ENCODE peak calls at places on chromosomes 1 and 21, in eight cellular contexts. M is endothelial cell, R is ovary, W is glutamatergic neuron, K is lower leg skin, I is fibroblast of lung, P is gastrocnemius medialis, H is epithelial cell of proximal tubule. X is an unnamed sample.

GRCh38 chr1:214039394-214040018 is 51.7 kb downstream of the PROX1 start:
- DNase-seq in M (no peak), R (no peak), W (no peak), K (no peak), I (no peak), P (no peak), H (no peak), X (no peak)

GRCh38 chr1:179369751-179370341 is 4.1 kb downstream of the AXDND1 start:
- DNase-seq in M (peak; percentile 37), R (no peak), W (no peak), K (peak; percentile 42), I (peak; percentile 86), P (no peak), H (no peak), X (no peak)

GRCh38 chr21:41926068-41926806 is 27.6 kb downstream of the C2CD2 start:
- DNase-seq in M (no peak), R (no peak), W (no peak), K (no peak), I (peak; percentile 78), P (no peak), H (peak; percentile 41), X (no peak)

GRCh38 chr1:68954841-68955240 is 458.0 kb upstream of the DEPDC1 start:
- DNase-seq in M (no peak), R (no peak), W (no peak), K (no peak), I (no peak), P (no peak), H (no peak), X (no peak)

GRCh38 chr1:100240013-100240412 is 9.6 kb downstream of the DBT start:
- DNase-seq in M (no peak), R (no peak), W (no peak), K (no peak), I (peak; percentile 34), P (no peak), H (no peak), X (no peak)

GRCh38 chr1:222369991-222370910 is 177.7 kb downstream of the HHIPL2 start:
- DNase-seq in M (no peak), R (no peak), W (peak; percentile 52), K (no peak), I (peak; percentile 59), P (no peak), H (no peak), X (no peak)

GRCh38 chr1:42420911-42421585 is 34.8 kb downstream of the ZMYND12 start:
- DNase-seq in M (no peak), R (peak; percentile 39), W (peak; percentile 42), K (no peak), I (peak; percentile 93), P (no peak), H (peak; percentile 47), X (no peak)

GRCh38 chr1:20446796-20447195 is 39.2 kb downstream of the CAMK2N1 start:
- DNase-seq in M (no peak), R (no peak), W (no peak), K (no peak), I (peak; percentile 53), P (no peak), H (peak; percentile 23), X (no peak)

GRCh38 chr1:94496076-94496755 is 45.3 kb downstream of the F3 start:
- DNase-seq in M (no peak), R (no peak), W (no peak), K (no peak), I (no peak), P (no peak), H (no peak), X (no peak)

GRCh38 chr1:106268070-106268469 is 788.4 kb upstream of the PRMT6 start:
- DNase-seq in M (peak; percentile 52), R (no peak), W (no peak), K (no peak), I (no peak), P (no peak), H (no peak), X (no peak)

GRCh38 chr1:185567006-185567405 is 167.2 kb upstream of the HMCN1 start:
- DNase-seq in M (no peak), R (no peak), W (no peak), K (no peak), I (no peak), P (no peak), H (no peak), X (no peak)

GRCh38 chr1:146032613-146033219 is 11.2 kb upstream of the HJV start:
- DNase-seq in M (no peak), R (no peak), W (no peak), K (no peak), I (peak; percentile 58), P (no peak), H (no peak), X (no peak)

GRCh38 chr1:54249798-54250497 is 50.0 kb downstream of the MRPL37 start:
- DNase-seq in M (no peak), R (no peak), W (no peak), K (peak; percentile 62), I (peak; percentile 63), P (peak; percentile 64), H (no peak), X (no peak)

GRCh38 chr1:39672551-39672947 is 642 bp upstream of the NT5C1A start:
- DNase-seq in M (peak; percentile 44), R (no peak), W (peak; percentile 31), K (no peak), I (no peak), P (no peak), H (no peak), X (no peak)

GRCh38 chr1:230308039-230308438 is 118.1 kb downstream of the PGBD5 start:
- DNase-seq in M (no peak), R (peak; percentile 86), W (no peak), K (peak; percentile 29), I (peak; percentile 65), P (peak; percentile 60), H (peak; percentile 89), X (no peak)

GRCh38 chr1:229374485-229374884 is 31.6 kb upstream of the CCSAP start:
- DNase-seq in M (no peak), R (no peak), W (no peak), K (no peak), I (no peak), P (no peak), H (no peak), X (peak; percentile 71)

GRCh38 chr1:203425668-203425999 is 50.0 kb upstream of the PRELP start:
- DNase-seq in M (no peak), R (no peak), W (no peak), K (no peak), I (peak; percentile 75), P (no peak), H (no peak), X (no peak)

GRCh38 chr1:203906932-203907331 is 45.5 kb downstream of the SNRPE start:
- DNase-seq in M (no peak), R (no peak), W (no peak), K (no peak), I (peak; percentile 93), P (no peak), H (peak; percentile 61), X (no peak)

GRCh38 chr1:109259674-109260557 is 10.6 kb downstream of the CELSR2 start:
- DNase-seq in M (no peak), R (no peak), W (no peak), K (no peak), I (no peak), P (no peak), H (no peak), X (no peak)

GRCh38 chr1:233951804-233952203 is 47.3 kb downstream of the SLC35F3 start:
- DNase-seq in M (no peak), R (no peak), W (no peak), K (no peak), I (no peak), P (no peak), H (no peak), X (no peak)

GRCh38 chr21:39094847-39095525 is 88.3 kb downstream of the PSMG1 start:
- DNase-seq in M (no peak), R (no peak), W (no peak), K (no peak), I (peak; percentile 82), P (no peak), H (no peak), X (no peak)
- TF ChIP-seq CTCF in M (no peak), R (no peak), W (no peak), K (no peak), I (no peak), P (no peak), H (no peak), X (no peak)

GRCh38 chr1:107740574-107740973 is 224.4 kb downstream of the VAV3 start:
- DNase-seq in M (no peak), R (no peak), W (no peak), K (no peak), I (peak; percentile 78), P (no peak), H (no peak), X (no peak)

GRCh38 chr1:107741242-107741641 is 223.7 kb downstream of the VAV3 start:
- DNase-seq in M (no peak), R (no peak), W (no peak), K (no peak), I (no peak), P (no peak), H (no peak), X (no peak)

GRCh38 chr1:107739183-107739582 is 225.8 kb downstream of the VAV3 start:
- DNase-seq in M (no peak), R (no peak), W (no peak), K (peak; percentile 16), I (no peak), P (no peak), H (no peak), X (no peak)

GRCh38 chr1:107739651-107740050 is 225.3 kb downstream of the VAV3 start:
- DNase-seq in M (no peak), R (no peak), W (no peak), K (no peak), I (no peak), P (no peak), H (no peak), X (no peak)
- TF ChIP-seq CTCF in M (no peak), R (no peak), W (no peak), K (no peak), I (no peak), P (no peak), H (peak; percentile 42), X (no peak)

GRCh38 chr1:156136970-156137483 is 16.4 kb upstream of the SEMA4A start:
- DNase-seq in M (no peak), R (no peak), W (no peak), K (no peak), I (no peak), P (no peak), H (no peak), X (no peak)
- TF ChIP-seq CTCF in M (no peak), R (no peak), W (no peak), K (no peak), I (no peak), P (no peak), H (peak; percentile 16), X (peak; percentile 25)

GRCh38 chr1:181189691-181190361 is 101.3 kb downstream of the IER5 start:
- DNase-seq in M (peak; percentile 93), R (peak; percentile 29), W (peak; percentile 91), K (peak; percentile 24), I (peak; percentile 47), P (peak; percentile 47), H (no peak), X (peak; percentile 91)

GRCh38 chr1:181189245-181189644 is 100.7 kb downstream of the IER5 start:
- DNase-seq in M (no peak), R (no peak), W (no peak), K (no peak), I (no peak), P (no peak), H (no peak), X (no peak)

GRCh38 chr1:181190362-181191035 is 102.0 kb downstream of the IER5 start:
- DNase-seq in M (no peak), R (no peak), W (no peak), K (no peak), I (no peak), P (no peak), H (no peak), X (no peak)

GRCh38 chr1:181191494-181192040 is 103.1 kb downstream of the IER5 start:
- DNase-seq in M (no peak), R (no peak), W (no peak), K (no peak), I (no peak), P (no peak), H (no peak), X (no peak)

GRCh38 chr1:181192277-181192676 is 103.8 kb downstream of the IER5 start:
- DNase-seq in M (no peak), R (no peak), W (no peak), K (no peak), I (no peak), P (no peak), H (no peak), X (no peak)
- TF ChIP-seq CTCF in M (no peak), R (no peak), W (no peak), K (no peak), I (no peak), P (no peak), H (no peak), X (no peak)